ENCODE peak calls at places on chromosomes 4 and X, in nine cellular contexts. H is cardiac muscle cell, D is psoas muscle, N is fibroblast of mammary gland, I is breast epithelium, S is HCT116, K is PC-3, A is Peyer's patch, P is epithelial cell of proximal tubule. U is an unnamed sample.
A peak's percentile ranks its signal among the peaks of the same experiment; 100 is the strongest.

GRCh38 chrX:123878177-123878576 is 18.3 kb downstream of the XIAP start:
- DNase-seq in S (no peak), N (peak; percentile 23), H (peak; percentile 32), D (no peak), P (no peak), K (no peak), I (no peak), A (no peak), U (peak; percentile 34)

GRCh38 chr4:148030486-148030885 is 298.6 kb downstream of the ARHGAP10 start:
- DNase-seq in D (no peak), P (no peak), S (no peak), N (peak; percentile 79), I (no peak), K (no peak), A (no peak), H (peak; percentile 83), U (peak; percentile 61)

GRCh38 chr4:31089815-31090214 is 369.6 kb downstream of the PCDH7 start:
- DNase-seq in I (no peak), K (peak; percentile 94), H (peak; percentile 42), D (no peak), P (peak; percentile 60), N (peak; percentile 70), A (no peak), S (peak; percentile 97), U (peak; percentile 48)

GRCh38 chr4:169416461-169416860 is 145.7 kb upstream of the SH3RF1 start:
- DNase-seq in K (no peak), H (no peak), I (no peak), D (no peak), S (no peak), N (no peak), P (no peak), A (no peak), U (no peak)

GRCh38 chrX:16125520-16126149 is 2.3 kb downstream of the GRPR start:
- DNase-seq in H (no peak), P (no peak), D (no peak), N (no peak), K (peak; percentile 49), A (no peak), S (no peak), I (no peak), U (no peak)

GRCh38 chr4:111778543-111778942 is 366.7 kb upstream of the FAM241A start:
- DNase-seq in I (no peak), S (peak; percentile 15), N (peak; percentile 44), A (no peak), P (no peak), K (no peak), D (no peak), H (no peak), U (no peak)

GRCh38 chrX:136909119-136909705 is 28.7 kb upstream of the RBMX start:
- DNase-seq in N (peak; percentile 79), P (no peak), A (peak; percentile 84), D (peak; percentile 89), S (peak; percentile 24), H (peak; percentile 84), I (peak; percentile 69), K (peak; percentile 70), U (peak; percentile 73)

GRCh38 chrX:40459576-40460158 is 121.1 kb upstream of the ATP6AP2 start:
- DNase-seq in D (no peak), N (no peak), K (no peak), A (no peak), H (no peak), I (no peak), P (no peak), S (no peak), U (no peak)

GRCh38 chr4:53189011-53189410 is 176.8 kb downstream of the SCFD2 start:
- DNase-seq in H (peak; percentile 66), D (no peak), I (no peak), S (no peak), P (no peak), A (no peak), N (peak; percentile 40), K (no peak), U (peak; percentile 61)

GRCh38 chr4:89303989-89304388 is 3.6 kb downstream of the GPRIN3 start:
- DNase-seq in A (no peak), P (no peak), S (no peak), H (no peak), K (no peak), I (no peak), N (no peak), D (no peak), U (no peak)

GRCh38 chr4:89509708-89510269 is 202.2 kb upstream of the GPRIN3 start:
- DNase-seq in P (no peak), K (no peak), N (peak; percentile 97), A (no peak), S (no peak), H (peak; percentile 92), D (no peak), I (no peak), U (peak; percentile 63)

GRCh38 chr4:4919926-4920325 is 60.5 kb downstream of the MSX1 start:
- DNase-seq in H (peak; percentile 24), K (peak; percentile 1), S (no peak), P (no peak), D (peak; percentile 71), N (peak; percentile 71), I (no peak), A (no peak), U (no peak)

GRCh38 chr4:53477666-53478065 is 100.2 kb downstream of the FIP1L1 start:
- DNase-seq in P (no peak), D (no peak), A (no peak), S (no peak), H (no peak), N (peak; percentile 52), I (no peak), K (no peak), U (no peak)

GRCh38 chr4:8451440-8452182 is 11.0 kb downstream of the TRMT44 start:
- DNase-seq in K (no peak), S (no peak), D (no peak), H (peak; percentile 93), N (no peak), P (no peak), I (peak; percentile 65), A (no peak), U (no peak)

GRCh38 chrX:49273181-49273727 is 3.7 kb downstream of the PPP1R3F start:
- DNase-seq in I (no peak), K (no peak), N (no peak), P (no peak), A (no peak), H (no peak), S (no peak), D (no peak), U (no peak)

GRCh38 chr4:156636398-156636797 is 335.2 kb downstream of the PDGFC start:
- DNase-seq in K (no peak), N (no peak), I (no peak), D (no peak), P (no peak), H (no peak), S (no peak), A (no peak), U (no peak)

GRCh38 chr4:173171987-173172386 is 3.4 kb downstream of the GALNT7 start:
- DNase-seq in H (no peak), K (no peak), P (no peak), A (no peak), I (no peak), D (no peak), S (no peak), N (no peak), U (no peak)

DNA sequence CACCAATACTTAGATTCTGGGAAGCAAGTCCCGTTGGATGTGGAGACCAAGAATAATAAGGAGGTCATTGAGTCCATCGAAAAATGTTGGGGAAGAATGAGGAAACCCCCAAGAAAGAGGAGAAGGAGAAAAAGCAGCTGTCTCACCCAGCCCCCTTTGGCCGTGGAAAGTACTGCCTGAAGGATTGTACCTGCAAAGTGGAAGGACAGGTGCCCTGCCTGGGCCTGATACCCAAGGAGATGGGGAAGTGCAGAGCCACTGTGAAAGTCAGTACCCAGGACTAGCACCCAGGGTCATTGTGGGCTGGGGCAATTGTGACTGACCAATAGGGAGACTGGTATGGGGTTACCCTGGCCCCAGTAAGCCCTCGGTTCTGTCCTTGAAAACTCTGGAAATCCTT is 13.8 kb upstream of the CFAP299 start:
- DNase-seq in K (no peak), A (no peak), N (no peak), S (no peak), I (no peak), H (no peak), P (no peak), D (no peak), U (no peak)
- TF ChIP-seq CTCF in K (no peak), A (no peak), N (no peak), S (peak; percentile 24), I (no peak), H (no peak), P (no peak), D (no peak), U (no peak)

GRCh38 chr4:185931986-185932385 is 120.0 kb upstream of the SORBS2 start:
- DNase-seq in I (no peak), A (no peak), P (no peak), K (no peak), H (peak; percentile 9), D (no peak), N (peak; percentile 11), S (no peak), U (no peak)
- H3K4me3 ChIP-seq in I (no peak overlapping the region), A (no peak overlapping the region), P (no peak overlapping the region), K (no peak overlapping the region), H (no peak overlapping the region), D (no peak overlapping the region), N (no peak overlapping the region), S (no peak overlapping the region), U (peak overlapping the region; percentile 17)

GRCh38 chr4:183011213-183011907 is 87.7 kb upstream of the WWC2 start:
- DNase-seq in P (no peak), H (no peak), D (no peak), S (no peak), I (no peak), N (peak; percentile 5), A (no peak), K (peak; percentile 29), U (no peak)

GRCh38 chr4:183012862-183013855 is 85.9 kb upstream of the WWC2 start:
- DNase-seq in D (no peak), K (no peak), S (no peak), N (no peak), A (no peak), P (no peak), H (no peak), I (no peak), U (no peak)

DNA sequence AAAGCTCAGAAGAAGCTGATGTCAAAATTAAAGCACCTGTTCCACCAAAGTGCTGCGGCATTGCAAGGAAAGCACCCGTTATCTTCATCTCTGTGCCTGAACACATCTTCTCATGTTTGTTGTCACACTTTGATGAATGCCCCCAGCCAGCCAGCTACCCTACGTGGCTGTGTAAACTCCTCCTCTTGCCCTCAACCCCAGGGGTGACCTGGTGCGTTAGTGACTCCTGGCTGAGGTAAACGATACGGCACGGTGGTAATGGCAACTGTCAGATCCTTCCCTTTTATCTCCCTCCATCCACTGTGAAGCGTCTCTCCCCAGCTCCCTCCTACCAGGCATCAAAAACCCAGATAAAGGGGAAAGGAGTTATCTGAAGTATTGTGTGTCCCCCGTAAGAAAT is 90.6 kb upstream of the WWC2 start:
- DNase-seq in D (no peak), P (no peak), A (no peak), I (no peak), H (no peak), S (no peak), N (no peak), K (no peak), U (no peak)
- TF ChIP-seq CTCF in D (no peak), P (no peak), A (no peak), I (no peak), H (no peak), S (no peak), N (no peak), K (no peak), U (no peak)

DNA sequence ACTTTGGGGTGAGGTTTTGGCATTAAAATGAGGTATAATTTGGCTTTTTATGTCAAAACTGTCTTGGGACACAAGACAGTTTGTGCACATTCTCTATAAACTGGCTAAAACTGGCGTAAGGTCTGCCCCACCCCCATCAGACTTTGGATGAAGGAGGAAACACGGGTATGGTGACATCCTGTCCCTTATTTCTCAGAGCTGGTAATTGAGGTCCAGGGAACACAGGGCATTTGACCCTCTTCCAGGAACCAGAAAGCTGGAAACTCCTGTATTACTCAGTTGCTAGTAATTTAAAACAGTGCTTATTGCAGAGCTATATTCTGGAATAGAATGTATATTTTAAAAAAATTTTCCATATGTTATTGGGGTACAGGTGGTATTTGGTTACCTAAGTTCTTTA is 78.8 kb downstream of the SLC16A2 start:
- DNase-seq in I (no peak), N (no peak), D (no peak), S (no peak), K (no peak), H (no peak), A (no peak), P (no peak), U (no peak)
- H3K4me3 ChIP-seq in I (no peak overlapping the region), N (no peak overlapping the region), D (no peak overlapping the region), S (no peak overlapping the region), K (no peak overlapping the region), H (no peak overlapping the region), A (no peak overlapping the region), P (no peak overlapping the region), U (no peak overlapping the region)

U was measured in astrocyte of the spinal cord.